ENCODE peak calls at places on chromosomes 3 and 15, in ten cellular contexts. K, O, C, Z, W, X, H, Q, J and L are unnamed samples.

GRCh38 chr15:64905119-64905831 is 6.4 kb upstream of the ANKDD1A start:
- DNase-seq in K (peak; percentile 79), J (no peak), X (peak; percentile 75), Q (no peak), W (peak; percentile 56), H (peak; percentile 57), Z (peak; percentile 88), O (no peak), C (peak; percentile 58), L (peak; percentile 67)

GRCh38 chr3:177337548-177338331 is 140.5 kb upstream of the TBL1XR1 start:
- DNase-seq in O (no peak), J (no peak), W (no peak), K (no peak), C (peak; percentile 61), X (no peak), H (peak; percentile 57), Q (no peak), Z (no peak), L (peak; percentile 63)

GRCh38 chr3:71063768-71064287 is 519.7 kb downstream of the FOXP1 start:
- DNase-seq in X (peak; percentile 32), J (no peak), K (no peak), O (no peak), C (peak; percentile 47), H (no peak), Q (no peak), Z (peak; percentile 43), W (no peak), L (peak; percentile 38)

GRCh38 chr3:35965908-35966307 is 326.6 kb downstream of the ARPP21 start:
- DNase-seq in K (no peak), X (no peak), Q (peak; percentile 3), W (peak; percentile 16), C (no peak), J (peak; percentile 33), O (no peak), Z (no peak), H (no peak), L (peak; percentile 30)

GRCh38 chr3:20511863-20512262 is 325.9 kb upstream of the SGO1 start:
- DNase-seq in X (no peak), C (no peak), K (no peak), Z (no peak), H (no peak), J (peak; percentile 75), O (peak; percentile 60), Q (peak; percentile 6), W (no peak), L (peak; percentile 52)

GRCh38 chr3:126543457-126544090 is 15.2 kb downstream of the C3orf22 start:
- DNase-seq in C (no peak), Q (no peak), Z (no peak), X (no peak), K (no peak), O (no peak), J (no peak), W (no peak), H (no peak), L (no peak)

GRCh38 chr15:51600114-51600513 is 22.5 kb downstream of the DMXL2 start:
- DNase-seq in Q (no peak), O (no peak), H (no peak), K (no peak), X (no peak), Z (no peak), C (no peak), W (no peak), J (no peak), L (peak; percentile 59)

GRCh38 chr3:145357453-145357852 is 803.5 kb downstream of the PLOD2 start:
- DNase-seq in H (no peak), X (no peak), O (no peak), W (no peak), K (no peak), J (no peak), Q (no peak), Z (no peak), C (no peak), L (no peak)

GRCh38 chr15:44536298-44536961 is 517 bp upstream of the EIF3J start:
- DNase-seq in X (peak; percentile 85), Z (peak; percentile 89), H (no peak), W (no peak), J (peak; percentile 78), K (peak; percentile 94), Q (no peak), C (no peak), O (peak; percentile 62), L (no peak)

GRCh38 chr3:59065240-59065639 is 15.4 kb upstream of the CFAP20DC start:
- DNase-seq in J (no peak), Q (no peak), W (no peak), H (no peak), O (no peak), K (no peak), X (no peak), Z (no peak), C (no peak), L (no peak)

GRCh38 chr15:101105059-101105851 is 146.6 kb downstream of the CHSY1 start:
- DNase-seq in W (no peak), Q (no peak), O (no peak), Z (no peak), C (no peak), X (no peak), J (no peak), K (no peak), H (no peak), L (peak; percentile 58)

GRCh38 chr3:136261826-136262225 is 11.7 kb downstream of the PCCB start:
- DNase-seq in K (no peak), Z (no peak), W (no peak), Q (no peak), H (no peak), C (no peak), O (no peak), X (no peak), J (no peak), L (no peak)

GRCh38 chr3:44482721-44483120 is 5.3 kb upstream of the ZNF445 start:
- DNase-seq in W (no peak), J (no peak), O (no peak), Z (no peak), H (no peak), Q (no peak), K (no peak), X (peak; percentile 58), C (no peak), L (no peak)

GRCh38 chr3:41148446-41148845 is 50.9 kb upstream of the CTNNB1 start:
- DNase-seq in Z (no peak), X (no peak), C (no peak), K (no peak), Q (no peak), J (peak; percentile 26), H (no peak), O (no peak), W (no peak), L (no peak)